ENCODE peak calls at places on chromosome 3, in seven cellular contexts. Q is heart right ventricle, O is hepatic stellate cell, E is thoracic aorta, U is hippocampal formation, B is cardiac muscle cell, Z is aorta. H is an unnamed sample.

GRCh38 chr3:180184806-180185205 is 148.1 kb upstream of the PEX5L start:
- DNase-seq in Q (no peak), O (no peak), E (no peak), U (no peak), B (no peak), Z (no peak), H (no peak)

GRCh38 chr3:52689151-52689550 is 3.3 kb downstream of the GNL3 start:
- DNase-seq in Q (no peak), O (no peak), E (no peak), U (no peak), B (no peak), Z (no peak), H (no peak)

GRCh38 chr3:126216416-126216815 is 36.0 kb upstream of the ALDH1L1 start:
- DNase-seq in Q (no peak), O (peak), E (no peak), U (no peak), B (peak), Z (no peak), H (no peak)

GRCh38 chr3:25849641-25850040 is 59.8 kb downstream of the OXSM start:
- DNase-seq in Q (no peak), O (peak), E (no peak), U (no peak), B (peak), Z (no peak), H (no peak)

GRCh38 chr3:153162513-153163348 is 705 bp downstream of the RAP2B start:
- DNase-seq in Q (peak), O (peak), E (no peak), U (no peak), B (peak), Z (peak), H (no peak)

GRCh38 chr3:185400340-185400667 is 37.4 kb downstream of the MAP3K13 start:
- DNase-seq in Q (no peak), O (no peak), E (no peak), U (no peak), B (no peak), Z (no peak), H (no peak)

GRCh38 chr3:21718161-21718765 is 32.7 kb downstream of the ZNF385D start:
- DNase-seq in Q (no peak), O (peak), E (peak), U (no peak), B (peak), Z (no peak), H (no peak)

GRCh38 chr3:185537369-185537970 is 14.9 kb downstream of the LIPH start:
- DNase-seq in Q (peak), O (peak), E (peak), U (no peak), B (peak), Z (peak), H (peak)

GRCh38 chr3:52831500-52832301 is 1.2 kb upstream of the ITIH4 start:
- DNase-seq in Q (peak), O (peak), E (peak), U (no peak), B (peak), Z (peak), H (no peak)

GRCh38 chr3:50156991-50157493 is 1.9 kb downstream of the SEMA3F start:
- DNase-seq in Q (no peak), O (no peak), E (no peak), U (no peak), B (peak), Z (no peak), H (no peak)

GRCh38 chr3:106251160-106251892 is 382.5 kb upstream of the CBLB start:
- DNase-seq in Q (no peak), O (no peak), E (no peak), U (no peak), B (no peak), Z (no peak), H (no peak)

GRCh38 chr3:183981990-183982658 is 35.6 kb downstream of the ABCC5 start:
- DNase-seq in Q (no peak), O (no peak), E (no peak), U (no peak), B (no peak), Z (no peak), H (no peak)

GRCh38 chr3:160133757-160134156 is 91.5 kb upstream of the C3orf80 start:
- DNase-seq in Q (no peak), O (no peak), E (no peak), U (no peak), B (no peak), Z (no peak), H (no peak)

GRCh38 chr3:36959821-36960220 is 15.0 kb upstream of the TRANK1 start:
- DNase-seq in Q (no peak), O (no peak), E (no peak), U (no peak), B (no peak), Z (no peak), H (no peak)

GRCh38 chr3:86673981-86674380 is 317.0 kb downstream of the VGLL3 start:
- DNase-seq in Q (no peak), O (no peak), E (no peak), U (no peak), B (no peak), Z (no peak), H (no peak)

GRCh38 chr3:127015282-127016042 is 32.5 kb downstream of the PLXNA1 start:
- DNase-seq in Q (no peak), O (no peak), E (no peak), U (no peak), B (no peak), Z (no peak), H (no peak)

GRCh38 chr3:27114684-27115083 is 254.5 kb downstream of the NEK10 start:
- DNase-seq in Q (no peak), O (no peak), E (no peak), U (no peak), B (no peak), Z (no peak), H (no peak)

GRCh38 chr3:100001514-100002270 is 112.6 kb downstream of the FILIP1L start:
- DNase-seq in Q (no peak), O (no peak), E (no peak), U (no peak), B (no peak), Z (no peak), H (no peak)

GRCh38 chr3:122004123-122004522 is 17.9 kb downstream of the ILDR1 start:
- DNase-seq in Q (no peak), O (no peak), E (no peak), U (no peak), B (peak), Z (no peak), H (no peak)